ENCODE peak calls at places on chromosomes 16 and 17, in ten cellular contexts. O is uterus, X is A549, I is esophagus squamous epithelium, W is NB4, Q is adrenal gland, P is body of pancreas, B is IMR-90, Y is stomach, L is sigmoid colon. A is an unnamed sample.

GRCh38 chr17:77778636-77779524 is 179.6 kb upstream of the TNRC6C start:
- DNase-seq in P (peak), B (no peak), X (no peak), L (peak), O (no peak), Q (peak), Y (peak), W (no peak), I (no peak), A (no peak)

GRCh38 chr17:74135391-74136167 is 67.9 kb upstream of the RPL38 start:
- DNase-seq in Q (no peak), B (no peak), P (no peak), X (no peak), O (no peak), Y (no peak), I (no peak), L (no peak), W (no peak), A (no peak)

GRCh38 chr17:60169921-60170817 is 20.4 kb downstream of the CA4 start:
- DNase-seq in W (peak), Y (no peak), O (no peak), L (no peak), B (peak), P (no peak), Q (no peak), I (no peak), X (no peak), A (peak)

GRCh38 chr16:50838165-50838564 is 96.3 kb downstream of the CYLD start:
- DNase-seq in B (no peak), O (no peak), L (no peak), Q (peak), P (no peak), X (no peak), I (no peak), Y (no peak), W (no peak), A (no peak)

GRCh38 chr16:54443352-54443751 is 156.8 kb upstream of the IRX3 start:
- DNase-seq in O (no peak), I (no peak), X (no peak), Y (no peak), B (no peak), P (no peak), L (no peak), Q (no peak), W (no peak), A (no peak)

GRCh38 chr16:4694664-4695451 is 1.5 kb downstream of the NUDT16L1 start:
- DNase-seq in W (peak), L (peak), I (no peak), Y (no peak), O (peak), Q (peak), B (no peak), X (no peak), P (no peak), A (no peak)

GRCh38 chr17:76138234-76138895 is 2.7 kb downstream of the FOXJ1 start:
- DNase-seq in I (no peak), W (no peak), O (no peak), P (peak), Y (no peak), Q (no peak), B (no peak), X (peak), L (no peak), A (no peak)

GRCh38 chr16:30185141-30185682 is 1.8 kb downstream of the CORO1A start:
- DNase-seq in Q (no peak), B (no peak), I (no peak), L (peak), W (no peak), Y (no peak), X (no peak), O (no peak), P (no peak), A (no peak)

GRCh38 chr17:4142107-4142900 is 526 bp downstream of the ZZEF1 start:
- DNase-seq in B (peak), I (no peak), W (peak), X (no peak), L (peak), Y (peak), O (peak), Q (peak), P (peak), A (peak)

GRCh38 chr17:2598166-2598565 is 4.7 kb downstream of the PAFAH1B1 start:
- DNase-seq in L (no peak), Q (peak), I (no peak), X (no peak), Y (no peak), O (no peak), W (no peak), B (peak), P (no peak), A (no peak)

GRCh38 chr17:44911133-44912001 is 3.9 kb downstream of the GFAP start:
- DNase-seq in O (peak), W (peak), Q (peak), I (no peak), Y (peak), L (peak), P (peak), B (peak), X (peak), A (no peak)

GRCh38 chr17:20089795-20090547 is 80.8 kb downstream of the SPECC1 start:
- DNase-seq in B (no peak), Y (no peak), I (no peak), O (no peak), Q (no peak), L (no peak), W (no peak), X (no peak), P (no peak), A (no peak)

GRCh38 chr17:57557363-57557762 is 187.7 kb downstream of the CCDC182 start:
- DNase-seq in O (no peak), W (no peak), Q (no peak), X (no peak), P (no peak), Y (no peak), B (no peak), I (no peak), L (no peak), A (no peak)

GRCh38 chr16:22977294-22977697 is 163.3 kb downstream of the HS3ST2 start:
- DNase-seq in W (peak), X (no peak), Q (no peak), O (no peak), I (no peak), P (no peak), L (no peak), Y (no peak), B (no peak), A (no peak)

GRCh38 chr16:23729503-23730424 is 16.7 kb upstream of the ERN2 start:
- DNase-seq in L (no peak), Y (peak), X (no peak), Q (no peak), W (peak), I (no peak), O (no peak), P (peak), B (peak), A (no peak)

GRCh38 chr17:78163881-78164747 is 4.3 kb upstream of the SYNGR2 start:
- DNase-seq in X (no peak), P (peak), O (no peak), Y (peak), L (no peak), I (no peak), W (no peak), Q (no peak), B (no peak), A (no peak)

GRCh38 chr17:48998557-48999440 is 1.6 kb downstream of the IGF2BP1 start:
- DNase-seq in P (no peak), X (no peak), O (no peak), Q (no peak), Y (no peak), B (peak), W (peak), L (no peak), I (no peak), A (peak)

GRCh38 chr16:6749714-6750113 is 582.9 kb upstream of the RBFOX1 start:
- DNase-seq in Q (no peak), O (no peak), Y (no peak), L (no peak), W (no peak), B (no peak), X (no peak), P (no peak), I (no peak), A (no peak)

GRCh38 chr16:57028086-57028485 is 38.7 kb downstream of the NLRC5 start:
- DNase-seq in Q (no peak), Y (no peak), W (no peak), B (no peak), L (no peak), I (no peak), O (no peak), X (no peak), P (no peak), A (no peak)

GRCh38 chr17:83053021-83053778 is 26.2 kb upstream of the METRNL start:
- DNase-seq in P (peak), X (no peak), L (peak), B (peak), W (no peak), Q (peak), O (peak), I (no peak), Y (peak), A (no peak)

GRCh38 chr17:78130439-78131101 is at the start of gene TMC8:
- DNase-seq in O (no peak), B (no peak), Y (peak), I (no peak), X (no peak), P (no peak), Q (no peak), W (peak), L (no peak), A (peak)

GRCh38 chr17:10629706-10630105 is 27.4 kb downstream of the MYH3 start:
- DNase-seq in X (no peak), B (no peak), O (no peak), Q (no peak), L (no peak), W (no peak), P (no peak), Y (no peak), I (no peak), A (no peak)

GRCh38 chr16:9119795-9120194 is 28.4 kb downstream of the HAPSTR1 start:
- DNase-seq in Q (peak), W (no peak), I (no peak), O (peak), Y (no peak), P (no peak), L (peak), B (peak), X (no peak), A (peak)

GRCh38 chr17:79607941-79608728 is 2.7 kb downstream of the RBFOX3 start:
- DNase-seq in L (peak), Y (no peak), P (peak), X (no peak), O (peak), B (no peak), W (peak), I (no peak), Q (peak), A (no peak)

DNA sequence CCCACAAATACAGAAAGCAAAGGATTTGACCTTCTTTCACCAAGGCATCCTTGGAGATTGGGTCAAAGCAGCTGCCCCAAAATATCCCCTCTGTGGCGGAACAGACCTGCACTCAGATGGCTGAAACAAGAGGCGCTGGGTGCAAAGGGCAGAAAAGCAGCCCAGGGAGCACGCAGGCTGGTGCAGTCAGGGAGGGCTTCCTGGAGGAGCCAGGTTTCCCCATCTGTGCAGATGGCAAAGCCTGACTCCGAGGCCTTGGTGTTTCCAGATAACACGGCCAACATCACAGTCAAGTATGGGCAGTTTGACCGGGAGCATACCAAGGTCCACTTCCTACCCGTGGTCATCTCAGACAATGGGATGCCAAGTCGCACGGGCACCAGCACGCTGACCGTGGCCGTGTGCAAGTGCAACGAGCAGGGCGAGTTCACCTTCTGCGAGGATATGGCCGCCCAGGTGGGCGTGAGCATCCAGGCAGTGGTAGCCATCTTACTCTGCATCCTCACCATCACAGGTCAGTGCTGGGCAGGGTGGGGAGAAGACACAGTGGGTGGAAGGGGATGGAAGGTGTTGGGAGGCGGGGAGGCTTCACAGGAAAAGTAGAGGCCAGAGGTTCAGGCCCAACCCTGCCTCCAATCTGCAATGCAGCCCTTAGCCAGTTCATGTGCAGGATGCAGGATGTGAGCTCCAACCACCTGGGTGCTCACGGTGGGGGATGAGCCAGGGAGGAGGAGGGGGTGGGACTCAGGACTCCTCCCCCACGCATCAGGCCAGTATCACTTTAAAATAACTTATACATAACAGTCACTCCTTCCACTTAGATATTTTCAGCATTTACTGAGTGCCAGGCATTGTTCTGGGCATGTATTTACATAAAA is 26.4 kb upstream of the BEAN1 start:
- DNase-seq in L (no peak), P (no peak), B (no peak), I (no peak), Y (no peak), W (no peak), Q (no peak), X (no peak), O (no peak), A (peak)
- TF ChIP-seq POLR2A in L (no peak), P (no peak), B (no peak), I (no peak), Y (no peak), W (no peak), Q (no peak), X (no peak), O (no peak), A (no peak)

GRCh38 chr16:11915644-11916523 is at the start of gene GSPT1:
- DNase-seq in B (peak), I (peak), O (peak), P (peak), X (peak), L (peak), W (peak), Y (peak), Q (peak), A (peak)
- TF ChIP-seq CTCF in B (no peak), I (peak), O (no peak), P (no peak), X (no peak), L (no peak), W (no peak), Y (no peak), Q (no peak), A (no peak)

DNA sequence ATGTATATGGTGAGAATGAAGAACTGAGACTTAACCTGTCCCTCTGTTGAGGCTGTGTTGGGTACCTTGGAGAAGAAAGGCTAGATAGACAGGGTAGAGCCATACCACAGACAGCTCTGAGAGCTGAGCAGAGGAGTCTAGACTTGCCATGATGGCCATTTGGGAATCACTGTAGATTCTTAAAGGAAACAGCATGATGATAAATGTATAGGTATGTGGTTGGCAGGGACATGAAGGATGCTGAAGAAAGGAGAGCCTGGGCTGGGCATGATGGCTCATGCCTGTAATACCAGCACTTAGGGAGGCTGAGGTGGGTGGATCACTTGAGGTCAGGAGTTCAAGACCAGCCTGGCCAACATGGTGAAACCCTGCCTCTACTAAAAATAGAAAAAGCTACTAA is 114.4 kb upstream of the HAS3 start:
- DNase-seq in O (no peak), I (no peak), P (no peak), X (no peak), W (no peak), Q (no peak), Y (no peak), B (no peak), L (no peak), A (no peak)
- H3K4me3 ChIP-seq in O (no peak), I (no peak), P (no peak), X (no peak), W (no peak), Q (no peak), Y (no peak), B (no peak), L (no peak), A (no peak)

DNA sequence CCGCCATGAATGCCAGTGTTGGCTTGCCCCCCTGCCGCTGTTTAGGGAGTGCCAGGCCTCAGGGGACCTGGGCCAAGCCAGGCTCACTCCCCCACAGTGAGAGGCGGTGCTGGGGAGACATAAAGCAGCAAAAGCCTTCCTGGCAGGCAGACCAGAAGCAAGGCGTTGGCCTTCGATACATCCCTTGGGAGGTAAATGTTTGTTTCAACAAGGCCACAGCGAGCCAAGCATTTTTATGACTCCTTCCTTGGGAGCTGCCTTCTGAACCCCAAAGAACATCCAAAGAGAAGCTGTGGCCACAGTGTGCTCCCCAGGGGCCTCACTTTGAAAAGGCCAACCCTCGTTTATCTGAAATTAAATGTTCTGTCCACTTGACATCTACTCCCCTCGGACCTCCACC is 119.7 kb upstream of the CIBAR2 start:
- DNase-seq in Q (no peak), Y (no peak), P (no peak), L (no peak), X (no peak), O (peak), I (no peak), B (no peak), W (peak), A (no peak)
- TF ChIP-seq POLR2A in Q (no peak), Y (no peak), P (no peak), L (no peak), X (no peak), O (no peak), I (no peak), B (no peak), W (no peak), A (no peak)

GRCh38 chr17:31019004-31019403 is 48.2 kb downstream of the RNF135 start:
- DNase-seq in B (no peak), L (no peak), Q (no peak), Y (no peak), X (no peak), W (no peak), P (no peak), I (no peak), O (no peak), A (no peak)

GRCh38 chr17:31013844-31014243 is 43.0 kb downstream of the RNF135 start:
- DNase-seq in Y (no peak), O (no peak), B (no peak), P (no peak), X (no peak), W (no peak), I (no peak), L (no peak), Q (no peak), A (no peak)

GRCh38 chr17:31015639-31016038 is 44.8 kb downstream of the RNF135 start:
- DNase-seq in B (no peak), Y (no peak), W (no peak), Q (no peak), L (no peak), X (no peak), I (no peak), O (no peak), P (no peak), A (no peak)
- TF ChIP-seq CTCF in B (no peak), Y (no peak), W (no peak), Q (no peak), L (no peak), X (no peak), I (no peak), O (no peak), P (no peak), A (no peak)

GRCh38 chr17:29159286-29159860 is 20.8 kb downstream of the MYO18A start:
- DNase-seq in L (no peak), X (no peak), O (no peak), W (no peak), Y (no peak), Q (no peak), P (no peak), B (no peak), I (no peak), A (no peak)
- H3K4me3 ChIP-seq in L (no peak), X (no peak), O (no peak), W (no peak), Y (no peak), Q (no peak), P (no peak), B (no peak), I (no peak), A (no peak)

GRCh38 chr16:11712122-11712521 is 30.5 kb downstream of the TXNDC11 start:
- DNase-seq in O (no peak), P (peak), Y (no peak), X (no peak), I (no peak), W (no peak), L (no peak), B (no peak), Q (no peak), A (no peak)
- TF ChIP-seq POLR2A in O (no peak), P (no peak), Y (no peak), X (no peak), I (no peak), W (no peak), L (no peak), B (no peak), Q (no peak), A (no peak)

GRCh38 chr16:70658921-70659320 is 12.6 kb downstream of the IL34 start:
- DNase-seq in Y (no peak), I (no peak), B (no peak), Q (no peak), O (no peak), P (no peak), X (no peak), L (peak), W (no peak), A (no peak)

GRCh38 chr16:70653809-70654771 is 7.7 kb downstream of the IL34 start:
- DNase-seq in X (peak), L (peak), Q (peak), W (peak), B (peak), Y (peak), I (no peak), P (peak), O (peak), A (peak)

GRCh38 chr16:70656065-70656711 is 9.8 kb downstream of the IL34 start:
- DNase-seq in X (no peak), Y (no peak), I (no peak), Q (no peak), B (no peak), W (no peak), O (no peak), P (no peak), L (peak), A (no peak)

GRCh38 chr16:70657956-70658355 is 11.6 kb downstream of the IL34 start:
- DNase-seq in X (no peak), Y (no peak), B (no peak), O (no peak), W (no peak), P (no peak), I (no peak), L (peak), Q (no peak), A (no peak)

GRCh38 chr16:70656712-70657263 is 10.4 kb downstream of the IL34 start:
- DNase-seq in I (no peak), Q (no peak), X (no peak), O (no peak), B (no peak), Y (peak), L (no peak), P (no peak), W (no peak), A (no peak)
- TF ChIP-seq CTCF in I (no peak), Q (no peak), X (no peak), O (no peak), B (no peak), Y (no peak), L (no peak), P (no peak), W (no peak), A (no peak)

A was measured in lower leg skin.